ENCODE peak calls at places on chromosomes 16 and 17, in eight cellular contexts. J, H, I, U, F, X, L and Y are unnamed samples.

GRCh38 chr16:1333149-1333812 is at the start of gene BAIAP3:
- DNase-seq in I (peak; percentile 78), H (no peak), F (peak; percentile 67), U (peak; percentile 65), X (no peak), J (peak; percentile 40), L (peak; percentile 64), Y (no peak)

GRCh38 chr17:58779446-58779845 is 23.8 kb downstream of the PPM1E start:
- DNase-seq in H (no peak), I (no peak), F (no peak), X (no peak), L (no peak), U (no peak), J (no peak), Y (no peak)

GRCh38 chr17:35163886-35164285 is 16.3 kb downstream of the UNC45B start:
- DNase-seq in H (no peak), X (no peak), U (no peak), L (no peak), I (no peak), J (no peak), F (no peak), Y (no peak)

GRCh38 chr16:57500578-57501111 is 14.4 kb upstream of the DOK4 start:
- DNase-seq in I (no peak), J (no peak), H (no peak), U (peak; percentile 21), F (no peak), X (no peak), L (no peak), Y (no peak)

GRCh38 chr16:9154576-9155410 is 63.3 kb downstream of the HAPSTR1 start:
- DNase-seq in F (no peak), X (no peak), H (no peak), I (no peak), J (no peak), U (no peak), L (no peak), Y (peak; percentile 48)

GRCh38 chr16:88906020-88906419 is 39.6 kb upstream of the PABPN1L start:
- DNase-seq in H (no peak), X (no peak), I (no peak), J (no peak), L (no peak), F (no peak), U (no peak), Y (no peak)

GRCh38 chr17:4607261-4607731 is 23.0 kb downstream of the SMTNL2 start:
- DNase-seq in J (no peak), U (no peak), X (no peak), I (no peak), L (no peak), H (no peak), F (no peak), Y (no peak)

GRCh38 chr17:8140413-8141029 is 11.7 kb downstream of the PER1 start:
- DNase-seq in X (no peak), U (no peak), I (no peak), J (no peak), L (no peak), F (no peak), H (no peak), Y (no peak)

GRCh38 chr17:67046398-67046797 is 2.0 kb downstream of the CACNG1 start:
- DNase-seq in J (no peak), L (no peak), I (no peak), H (no peak), F (no peak), U (no peak), X (no peak), Y (no peak)